ENCODE peak calls at places on chromosomes 12 and 14, in five cellular contexts. One of them, this sample, is unnamed.

GRCh38 chr14:29521526-29522137 is 406.0 kb downstream of the PRKD1 start:
- DNase-seq in ovary: no peak
- DNase-seq in hypothalamus: no peak
- DNase-seq in CD8-positive, alpha-beta T cell: no peak
- DNase-seq in NCI-H345: peak; percentile 3
- DNase-seq in this sample: peak; percentile 88

GRCh38 chr12:84497819-84498218 is 414.8 kb downstream of the SLC6A15 start:
- DNase-seq in ovary: no peak
- DNase-seq in CD8-positive, alpha-beta T cell: no peak
- DNase-seq in hypothalamus: no peak
- DNase-seq in NCI-H345: peak; percentile 18
- DNase-seq in this sample: peak; percentile 62

GRCh38 chr14:74085047-74085637 is 386 bp downstream of the LIN52 start:
- DNase-seq in ovary: no peak
- DNase-seq in CD8-positive, alpha-beta T cell: peak; percentile 5
- DNase-seq in NCI-H345: peak; percentile 12
- DNase-seq in hypothalamus: no peak
- DNase-seq in this sample: peak; percentile 53

GRCh38 chr12:59453461-59453860 is 142.4 kb upstream of the SLC16A7 start:
- DNase-seq in hypothalamus: no peak
- DNase-seq in CD8-positive, alpha-beta T cell: no peak
- DNase-seq in ovary: no peak
- DNase-seq in NCI-H345: no peak
- DNase-seq in this sample: no peak

GRCh38 chr12:47885012-47885501 is 19.7 kb downstream of the VDR start:
- DNase-seq in ovary: no peak
- DNase-seq in CD8-positive, alpha-beta T cell: no peak
- DNase-seq in hypothalamus: no peak
- DNase-seq in NCI-H345: no peak
- DNase-seq in this sample: no peak

GRCh38 chr12:108029081-108029790 is 99.9 kb upstream of the WSCD2 start:
- DNase-seq in ovary: no peak
- DNase-seq in hypothalamus: no peak
- DNase-seq in NCI-H345: no peak
- DNase-seq in CD8-positive, alpha-beta T cell: no peak
- DNase-seq in this sample: no peak

GRCh38 chr14:67514650-67515385 is 18.3 kb upstream of the PLEKHH1 start:
- DNase-seq in NCI-H345: peak; percentile 45
- DNase-seq in hypothalamus: peak; percentile 46
- DNase-seq in CD8-positive, alpha-beta T cell: peak; percentile 38
- DNase-seq in ovary: peak; percentile 23
- DNase-seq in this sample: peak; percentile 62

GRCh38 chr14:106436310-106436905 is 910.0 kb downstream of the TMEM121 start:
- DNase-seq in ovary: no peak
- DNase-seq in hypothalamus: no peak
- DNase-seq in NCI-H345: peak; percentile 25
- DNase-seq in CD8-positive, alpha-beta T cell: peak; percentile 85
- DNase-seq in this sample: peak; percentile 77

GRCh38 chr12:46379352-46379751 is 6.8 kb upstream of the SLC38A2 start:
- DNase-seq in CD8-positive, alpha-beta T cell: no peak
- DNase-seq in ovary: no peak
- DNase-seq in hypothalamus: no peak
- DNase-seq in NCI-H345: no peak
- DNase-seq in this sample: no peak

GRCh38 chr12:41904041-41904440 is 240.6 kb downstream of the GXYLT1 start:
- DNase-seq in NCI-H345: no peak
- DNase-seq in CD8-positive, alpha-beta T cell: no peak
- DNase-seq in ovary: no peak
- DNase-seq in hypothalamus: no peak
- DNase-seq in this sample: no peak

GRCh38 chr12:56243731-56244181 is 13.9 kb downstream of the SLC39A5 start:
- DNase-seq in hypothalamus: no peak
- DNase-seq in ovary: no peak
- DNase-seq in CD8-positive, alpha-beta T cell: no peak
- DNase-seq in NCI-H345: no peak
- DNase-seq in this sample: no peak

GRCh38 chr14:90454041-90455000 is 57.5 kb downstream of the CALM1 start:
- DNase-seq in hypothalamus: peak; percentile 95
- DNase-seq in NCI-H345: no peak
- DNase-seq in ovary: no peak
- DNase-seq in CD8-positive, alpha-beta T cell: no peak
- DNase-seq in this sample: peak; percentile 85

GRCh38 chr12:132955094-132955932 is 793 bp downstream of the ZNF605 start:
- DNase-seq in hypothalamus: no peak
- DNase-seq in NCI-H345: peak; percentile 40
- DNase-seq in ovary: peak; percentile 32
- DNase-seq in CD8-positive, alpha-beta T cell: no peak
- DNase-seq in this sample: peak; percentile 65

GRCh38 chr12:127774828-127775227 is 492.1 kb upstream of the TMEM132C start:
- DNase-seq in hypothalamus: no peak
- DNase-seq in CD8-positive, alpha-beta T cell: no peak
- DNase-seq in NCI-H345: no peak
- DNase-seq in ovary: no peak
- DNase-seq in this sample: no peak

GRCh38 chr12:15044461-15044860 is 71.6 kb downstream of the PDE6H start:
- DNase-seq in CD8-positive, alpha-beta T cell: no peak
- DNase-seq in ovary: peak; percentile 14
- DNase-seq in hypothalamus: no peak
- DNase-seq in NCI-H345: no peak
- DNase-seq in this sample: no peak

GRCh38 chr14:34355584-34356266 is 106.3 kb downstream of the SPTSSA start:
- DNase-seq in NCI-H345: no peak
- DNase-seq in hypothalamus: no peak
- DNase-seq in ovary: no peak
- DNase-seq in CD8-positive, alpha-beta T cell: no peak
- DNase-seq in this sample: peak; percentile 89

GRCh38 chr14:95314609-95315008 is 5.1 kb downstream of the CLMN start:
- DNase-seq in ovary: no peak
- DNase-seq in NCI-H345: no peak
- DNase-seq in hypothalamus: no peak
- DNase-seq in CD8-positive, alpha-beta T cell: no peak
- DNase-seq in this sample: no peak

GRCh38 chr12:94187351-94187750 is 39.0 kb downstream of the PLXNC1 start:
- DNase-seq in CD8-positive, alpha-beta T cell: no peak
- DNase-seq in hypothalamus: no peak
- DNase-seq in NCI-H345: no peak
- DNase-seq in ovary: no peak
- DNase-seq in this sample: peak; percentile 31

This sample was measured in NCI-H69.